ENCODE peak calls at places on chromosomes 2 and 18, in four cellular contexts. One of them, this sample, is unnamed.

GRCh38 chr2:203583696-203584095 is 48.6 kb upstream of the RAPH1 start:
- DNase-seq in skeletal muscle cell: peak; percentile 22
- DNase-seq in bronchial epithelial cell: peak; percentile 96
- DNase-seq in CD8-positive, alpha-beta T cell: no peak
- DNase-seq in this sample: no peak

GRCh38 chr2:193695367-193695766 is 1500.6 kb upstream of the TMEFF2 start:
- DNase-seq in skeletal muscle cell: peak; percentile 20
- DNase-seq in bronchial epithelial cell: peak; percentile 26
- DNase-seq in CD8-positive, alpha-beta T cell: no peak
- DNase-seq in this sample: no peak

GRCh38 chr2:128346811-128347558 is 28.3 kb upstream of the HS6ST1 start:
- DNase-seq in CD8-positive, alpha-beta T cell: no peak
- DNase-seq in bronchial epithelial cell: no peak
- DNase-seq in skeletal muscle cell: no peak
- DNase-seq in this sample: no peak

GRCh38 chr2:237900891-237901831 is 41.7 kb downstream of the RAMP1 start:
- DNase-seq in bronchial epithelial cell: no peak
- DNase-seq in CD8-positive, alpha-beta T cell: no peak
- DNase-seq in skeletal muscle cell: no peak
- DNase-seq in this sample: no peak

GRCh38 chr2:36380624-36381481 is 25.3 kb downstream of the CRIM1 start:
- DNase-seq in CD8-positive, alpha-beta T cell: no peak
- DNase-seq in skeletal muscle cell: no peak
- DNase-seq in bronchial epithelial cell: no peak
- DNase-seq in this sample: no peak

GRCh38 chr18:59388180-59388579 is 29.1 kb upstream of the LMAN1 start:
- DNase-seq in skeletal muscle cell: no peak
- DNase-seq in CD8-positive, alpha-beta T cell: no peak
- DNase-seq in bronchial epithelial cell: no peak
- DNase-seq in this sample: no peak

GRCh38 chr2:142307716-142308115 is 176.9 kb upstream of the LRP1B start:
- DNase-seq in CD8-positive, alpha-beta T cell: no peak
- DNase-seq in skeletal muscle cell: no peak
- DNase-seq in bronchial epithelial cell: no peak
- DNase-seq in this sample: no peak

GRCh38 chr2:27735263-27735904 is 36.1 kb upstream of the MRPL33 start:
- DNase-seq in bronchial epithelial cell: peak; percentile 64
- DNase-seq in CD8-positive, alpha-beta T cell: peak; percentile 51
- DNase-seq in skeletal muscle cell: peak; percentile 38
- DNase-seq in this sample: peak; percentile 84

GRCh38 chr2:225334524-225334923 is 65.0 kb upstream of the NYAP2 start:
- DNase-seq in CD8-positive, alpha-beta T cell: no peak
- DNase-seq in bronchial epithelial cell: no peak
- DNase-seq in skeletal muscle cell: no peak
- DNase-seq in this sample: no peak

GRCh38 chr2:66865161-66865560 is 430.2 kb downstream of the MEIS1 start:
- DNase-seq in bronchial epithelial cell: no peak
- DNase-seq in skeletal muscle cell: no peak
- DNase-seq in CD8-positive, alpha-beta T cell: no peak
- DNase-seq in this sample: no peak

GRCh38 chr2:110206056-110206455 is 1.2 kb upstream of the NPHP1 start:
- DNase-seq in skeletal muscle cell: no peak
- DNase-seq in CD8-positive, alpha-beta T cell: no peak
- DNase-seq in bronchial epithelial cell: peak; percentile 67
- DNase-seq in this sample: no peak

GRCh38 chr2:10306901-10307463 is 4.3 kb downstream of the HPCAL1 start:
- DNase-seq in CD8-positive, alpha-beta T cell: peak; percentile 41
- DNase-seq in skeletal muscle cell: no peak
- DNase-seq in bronchial epithelial cell: no peak
- DNase-seq in this sample: no peak

GRCh38 chr2:1742300-1742679 is 2.0 kb downstream of the PXDN start:
- DNase-seq in skeletal muscle cell: no peak
- DNase-seq in bronchial epithelial cell: no peak
- DNase-seq in CD8-positive, alpha-beta T cell: no peak
- DNase-seq in this sample: no peak

GRCh38 chr2:191845248-191845715 is 1.6 kb downstream of the CAVIN2 start:
- DNase-seq in skeletal muscle cell: no peak
- DNase-seq in bronchial epithelial cell: no peak
- DNase-seq in CD8-positive, alpha-beta T cell: no peak
- DNase-seq in this sample: peak; percentile 70

GRCh38 chr2:58293056-58293455 is 51.9 kb upstream of the FANCL start:
- DNase-seq in bronchial epithelial cell: no peak
- DNase-seq in skeletal muscle cell: no peak
- DNase-seq in CD8-positive, alpha-beta T cell: no peak
- DNase-seq in this sample: no peak

GRCh38 chr2:239155806-239156480 is 244.9 kb downstream of the HDAC4 start:
- DNase-seq in bronchial epithelial cell: no peak
- DNase-seq in skeletal muscle cell: no peak
- DNase-seq in CD8-positive, alpha-beta T cell: no peak
- DNase-seq in this sample: no peak

GRCh38 chr2:124286089-124286783 is 261.1 kb downstream of the CNTNAP5 start:
- DNase-seq in CD8-positive, alpha-beta T cell: no peak
- DNase-seq in bronchial epithelial cell: no peak
- DNase-seq in skeletal muscle cell: peak; percentile 56
- DNase-seq in this sample: no peak

GRCh38 chr2:28896906-28897305 is 2.4 kb downstream of the WDR43 start:
- DNase-seq in CD8-positive, alpha-beta T cell: no peak
- DNase-seq in skeletal muscle cell: no peak
- DNase-seq in bronchial epithelial cell: peak; percentile 79
- DNase-seq in this sample: no peak
- H3K4me3 ChIP-seq in CD8-positive, alpha-beta T cell: no peak overlapping the region
- H3K4me3 ChIP-seq in skeletal muscle cell: no peak overlapping the region
- H3K4me3 ChIP-seq in bronchial epithelial cell: no peak overlapping the region
- H3K4me3 ChIP-seq in this sample: no peak overlapping the region

GRCh38 chr18:33579868-33580205 is 1.8 kb downstream of the ASXL3 start:
- DNase-seq in CD8-positive, alpha-beta T cell: no peak
- DNase-seq in skeletal muscle cell: no peak
- DNase-seq in bronchial epithelial cell: no peak
- DNase-seq in this sample: no peak
- H3K4me3 ChIP-seq in CD8-positive, alpha-beta T cell: no peak overlapping the region
- H3K4me3 ChIP-seq in skeletal muscle cell: peak overlapping the region; percentile 60
- H3K4me3 ChIP-seq in bronchial epithelial cell: no peak overlapping the region
- H3K4me3 ChIP-seq in this sample: peak overlapping the region; percentile 72

DNA sequence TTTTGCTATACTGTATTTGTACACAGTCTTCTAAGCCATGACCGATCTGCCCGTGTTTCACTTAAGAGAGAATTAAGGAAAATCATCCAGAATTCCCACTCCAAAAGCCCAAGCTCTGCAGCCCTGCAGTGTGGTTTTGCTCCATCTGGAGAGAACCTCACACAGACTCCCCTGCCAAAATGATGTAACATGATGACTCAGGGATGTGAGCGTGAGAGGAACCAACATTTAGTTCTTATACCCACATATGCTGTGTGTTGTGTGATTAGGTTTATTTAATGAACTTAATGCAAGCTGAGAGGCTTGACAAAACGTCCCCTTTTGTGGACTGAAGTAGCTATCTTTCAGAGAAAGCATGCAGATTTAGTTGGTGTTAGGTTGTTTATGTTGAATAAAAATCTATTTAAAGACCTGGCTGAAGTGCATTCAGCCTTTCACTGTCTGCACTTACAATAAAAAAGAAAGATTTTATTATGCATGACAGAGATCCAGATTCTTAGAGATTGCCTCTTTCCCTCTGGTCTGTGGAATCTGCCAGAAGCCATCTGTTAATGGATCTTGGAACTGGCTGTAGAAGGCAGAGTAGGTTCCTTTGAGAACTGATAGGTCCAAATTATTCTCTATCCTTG is 6.3 kb downstream of the RAB12 start:
- DNase-seq in skeletal muscle cell: peak; percentile 86
- DNase-seq in CD8-positive, alpha-beta T cell: no peak
- DNase-seq in bronchial epithelial cell: peak; percentile 89
- DNase-seq in this sample: no peak
- H3K4me3 ChIP-seq in skeletal muscle cell: no peak overlapping the region
- H3K4me3 ChIP-seq in CD8-positive, alpha-beta T cell: no peak overlapping the region
- H3K4me3 ChIP-seq in bronchial epithelial cell: no peak overlapping the region
- H3K4me3 ChIP-seq in this sample: no peak overlapping the region

DNA sequence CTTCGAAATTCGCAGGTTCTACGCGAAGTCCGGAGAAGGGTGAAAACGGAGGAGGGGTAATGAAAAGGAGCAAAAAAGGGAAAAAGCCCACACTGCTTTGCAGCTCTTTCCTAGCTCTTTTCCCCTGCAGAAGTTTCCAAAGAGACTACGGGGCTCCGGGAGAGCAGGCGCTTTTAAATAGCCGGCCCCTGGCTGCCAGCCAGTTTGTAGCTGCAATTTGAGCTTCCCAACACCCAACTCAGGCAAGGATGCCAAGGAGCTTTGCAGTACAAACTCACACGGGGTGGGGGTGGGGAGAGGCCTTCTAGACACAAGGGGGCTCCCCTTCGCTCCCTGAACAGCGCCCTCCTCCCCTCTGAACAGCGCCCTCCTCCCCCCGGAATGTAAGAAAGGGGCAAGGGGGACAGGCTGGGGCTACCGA is at the start of gene IGFBP5:
- DNase-seq in CD8-positive, alpha-beta T cell: no peak
- DNase-seq in bronchial epithelial cell: peak; percentile 29
- DNase-seq in skeletal muscle cell: peak; percentile 76
- DNase-seq in this sample: peak; percentile 91
- H3K4me3 ChIP-seq in CD8-positive, alpha-beta T cell: peak within 1 kb of the TSS; percentile 45
- H3K4me3 ChIP-seq in bronchial epithelial cell: peak within 1 kb of the TSS; percentile 31
- H3K4me3 ChIP-seq in skeletal muscle cell: peak within 1 kb of the TSS; percentile 61
- H3K4me3 ChIP-seq in this sample: peak within 1 kb of the TSS; percentile 71

GRCh38 chr2:11377915-11378649 is 33.6 kb upstream of the ROCK2 start:
- DNase-seq in CD8-positive, alpha-beta T cell: no peak
- DNase-seq in bronchial epithelial cell: no peak
- DNase-seq in skeletal muscle cell: no peak
- DNase-seq in this sample: peak; percentile 33
- H3K4me3 ChIP-seq in CD8-positive, alpha-beta T cell: no peak overlapping the region
- H3K4me3 ChIP-seq in bronchial epithelial cell: no peak overlapping the region
- H3K4me3 ChIP-seq in skeletal muscle cell: no peak overlapping the region
- H3K4me3 ChIP-seq in this sample: peak overlapping the region; percentile 20

GRCh38 chr2:71962350-71962749 is 185.3 kb downstream of the CYP26B1 start:
- DNase-seq in CD8-positive, alpha-beta T cell: no peak
- DNase-seq in bronchial epithelial cell: no peak
- DNase-seq in skeletal muscle cell: no peak
- DNase-seq in this sample: no peak

GRCh38 chr2:71961289-71962027 is 186.2 kb downstream of the CYP26B1 start:
- DNase-seq in skeletal muscle cell: no peak
- DNase-seq in bronchial epithelial cell: no peak
- DNase-seq in CD8-positive, alpha-beta T cell: no peak
- DNase-seq in this sample: no peak

GRCh38 chr2:71963295-71963694 is 184.4 kb downstream of the CYP26B1 start:
- DNase-seq in CD8-positive, alpha-beta T cell: no peak
- DNase-seq in bronchial epithelial cell: peak; percentile 22
- DNase-seq in skeletal muscle cell: no peak
- DNase-seq in this sample: no peak

GRCh38 chr2:71971493-71971892 is 176.2 kb downstream of the CYP26B1 start:
- DNase-seq in skeletal muscle cell: no peak
- DNase-seq in CD8-positive, alpha-beta T cell: no peak
- DNase-seq in bronchial epithelial cell: no peak
- DNase-seq in this sample: no peak

GRCh38 chr2:71965530-71965929 is 182.1 kb downstream of the CYP26B1 start:
- DNase-seq in skeletal muscle cell: no peak
- DNase-seq in CD8-positive, alpha-beta T cell: no peak
- DNase-seq in bronchial epithelial cell: no peak
- DNase-seq in this sample: no peak
- H3K4me3 ChIP-seq in skeletal muscle cell: no peak overlapping the region
- H3K4me3 ChIP-seq in CD8-positive, alpha-beta T cell: no peak overlapping the region
- H3K4me3 ChIP-seq in bronchial epithelial cell: no peak overlapping the region
- H3K4me3 ChIP-seq in this sample: no peak overlapping the region